ENCODE peak calls at places on chromosomes 4 and X, in seven cellular contexts. D is lower lobe of right lung, L is cardiac fibroblast, U is foreskin fibroblast, H is AG04449, W is left ventricle myocardium inferior, C is choroid plexus epithelial cell. M is an unnamed sample.

GRCh38 chrX:15674514-15674898 is 9.9 kb upstream of the CLTRN start:
- DNase-seq in D (peak), L (peak), U (peak), H (no peak), W (peak), C (peak), M (peak)

GRCh38 chr4:43238556-43238955 is 346.0 kb downstream of the GRXCR1 start:
- DNase-seq in D (no peak), L (no peak), U (no peak), H (no peak), W (no peak), C (no peak), M (no peak)

GRCh38 chr4:8618421-8618820 is 25.9 kb downstream of the CPZ start:
- DNase-seq in D (no peak), L (no peak), U (no peak), H (no peak), W (no peak), C (no peak), M (no peak)

GRCh38 chr4:86033171-86033570 is 326.7 kb downstream of the MAPK10 start:
- DNase-seq in D (peak), L (peak), U (peak), H (no peak), W (peak), C (peak), M (peak)

GRCh38 chr4:109576462-109576861 is 16.4 kb downstream of the MCUB start:
- DNase-seq in D (no peak), L (peak), U (peak), H (no peak), W (no peak), C (no peak), M (peak)

GRCh38 chr4:9999956-10000551 is 21.2 kb downstream of the SLC2A9 start:
- DNase-seq in D (no peak), L (peak), U (peak), H (no peak), W (no peak), C (peak), M (no peak)

GRCh38 chrX:130079824-130080406 is 30.4 kb downstream of the ELF4 start:
- DNase-seq in D (no peak), L (peak), U (peak), H (peak), W (no peak), C (peak), M (peak)

GRCh38 chr4:158541506-158541905 is 19.8 kb downstream of the RXFP1 start:
- DNase-seq in D (no peak), L (no peak), U (no peak), H (no peak), W (no peak), C (no peak), M (no peak)

GRCh38 chr4:165207431-165208321 is at the start of gene KLHL2:
- DNase-seq in D (peak), L (peak), U (peak), H (no peak), W (peak), C (peak), M (peak)

GRCh38 chr4:92969650-92970370 is 666.0 kb downstream of the GRID2 start:
- DNase-seq in D (no peak), L (peak), U (peak), H (peak), W (no peak), C (peak), M (peak)

GRCh38 chr4:22987861-22988260 is 295.1 kb downstream of the GBA3 start:
- DNase-seq in D (no peak), L (peak), U (peak), H (peak), W (no peak), C (no peak), M (peak)

GRCh38 chrX:56793533-56794320 is 64.7 kb downstream of the NBDY start:
- DNase-seq in D (no peak), L (peak), U (peak), H (no peak), W (no peak), C (no peak), M (no peak)

GRCh38 chr4:126267689-126268088 is 952.9 kb downstream of the FAT4 start:
- DNase-seq in D (no peak), L (peak), U (peak), H (peak), W (no peak), C (peak), M (peak)

GRCh38 chrX:70592091-70592490 is 147.5 kb downstream of the DLG3 start:
- DNase-seq in D (no peak), L (peak), U (peak), H (peak), W (no peak), C (peak), M (peak)

GRCh38 chr4:76977731-76978350 is 28.3 kb downstream of the SEPTIN11 start:
- DNase-seq in D (no peak), L (peak), U (peak), H (no peak), W (no peak), C (peak), M (peak)

GRCh38 chrX:55624403-55624802 is 1.2 kb downstream of the FOXR2 start:
- DNase-seq in D (no peak), L (no peak), U (no peak), H (no peak), W (no peak), C (no peak), M (no peak)

GRCh38 chr4:47528651-47529050 is 43.6 kb downstream of the ATP10D start:
- DNase-seq in D (no peak), L (peak), U (peak), H (peak), W (no peak), C (peak), M (peak)

GRCh38 chrX:18389968-18390367 is 35.4 kb upstream of the CDKL5 start:
- DNase-seq in D (no peak), L (no peak), U (no peak), H (no peak), W (no peak), C (no peak), M (no peak)

GRCh38 chr4:17817027-17817426 is 6.2 kb downstream of the NCAPG start:
- DNase-seq in D (no peak), L (peak), U (peak), H (peak), W (no peak), C (peak), M (peak)

GRCh38 chrX:68842781-68843581 is 14.2 kb downstream of the EFNB1 start:
- DNase-seq in D (peak), L (no peak), U (no peak), H (no peak), W (peak), C (peak), M (no peak)

GRCh38 chr4:39636786-39637185 is 1.9 kb downstream of the SMIM14 start:
- DNase-seq in D (no peak), L (peak), U (peak), H (no peak), W (no peak), C (peak), M (peak)

GRCh38 chrX:116267511-116268040 is 97.0 kb downstream of the AGTR2 start:
- DNase-seq in D (no peak), L (no peak), U (no peak), H (no peak), W (no peak), C (no peak), M (no peak)

GRCh38 chr4:138645289-138645688 is 370.3 kb upstream of the NOCT start:
- DNase-seq in D (no peak), L (peak), U (peak), H (no peak), W (no peak), C (peak), M (no peak)

GRCh38 chr4:159175165-159175988 is 72.5 kb downstream of the RAPGEF2 start:
- DNase-seq in D (peak), L (peak), U (peak), H (peak), W (peak), C (peak), M (peak)

GRCh38 chrX:153688900-153689590 is 1.3 kb downstream of the SLC6A8 start:
- DNase-seq in D (no peak), L (peak), U (peak), H (no peak), W (peak), C (no peak), M (peak)

GRCh38 chr4:1723131-1723801 is 1.9 kb downstream of the TACC3 start:
- DNase-seq in D (peak), L (no peak), U (no peak), H (no peak), W (no peak), C (no peak), M (no peak)

GRCh38 chr4:69881173-69881773 is 21.3 kb upstream of the SULT1E1 start:
- DNase-seq in D (no peak), L (peak), U (peak), H (no peak), W (no peak), C (peak), M (peak)

GRCh38 chr4:40915318-40916217 is 165.8 kb downstream of the NSUN7 start:
- DNase-seq in D (no peak), L (peak), U (no peak), H (peak), W (no peak), C (no peak), M (peak)

GRCh38 chr4:40918330-40918729 is 168.6 kb downstream of the NSUN7 start:
- DNase-seq in D (no peak), L (peak), U (peak), H (peak), W (peak), C (peak), M (peak)

GRCh38 chr4:40916218-40916555 is 166.4 kb downstream of the NSUN7 start:
- DNase-seq in D (no peak), L (peak), U (peak), H (peak), W (no peak), C (peak), M (peak)

GRCh38 chr4:40912455-40913055 is 162.8 kb downstream of the NSUN7 start:
- DNase-seq in D (no peak), L (peak), U (peak), H (peak), W (no peak), C (peak), M (peak)

GRCh38 chr4:40916880-40917279 is 167.1 kb downstream of the NSUN7 start:
- DNase-seq in D (peak), L (peak), U (no peak), H (no peak), W (peak), C (peak), M (peak)
- TF ChIP-seq CTCF in D (peak), L (peak), U (peak), H (no peak), W (peak), C (peak), M (peak)

DNA sequence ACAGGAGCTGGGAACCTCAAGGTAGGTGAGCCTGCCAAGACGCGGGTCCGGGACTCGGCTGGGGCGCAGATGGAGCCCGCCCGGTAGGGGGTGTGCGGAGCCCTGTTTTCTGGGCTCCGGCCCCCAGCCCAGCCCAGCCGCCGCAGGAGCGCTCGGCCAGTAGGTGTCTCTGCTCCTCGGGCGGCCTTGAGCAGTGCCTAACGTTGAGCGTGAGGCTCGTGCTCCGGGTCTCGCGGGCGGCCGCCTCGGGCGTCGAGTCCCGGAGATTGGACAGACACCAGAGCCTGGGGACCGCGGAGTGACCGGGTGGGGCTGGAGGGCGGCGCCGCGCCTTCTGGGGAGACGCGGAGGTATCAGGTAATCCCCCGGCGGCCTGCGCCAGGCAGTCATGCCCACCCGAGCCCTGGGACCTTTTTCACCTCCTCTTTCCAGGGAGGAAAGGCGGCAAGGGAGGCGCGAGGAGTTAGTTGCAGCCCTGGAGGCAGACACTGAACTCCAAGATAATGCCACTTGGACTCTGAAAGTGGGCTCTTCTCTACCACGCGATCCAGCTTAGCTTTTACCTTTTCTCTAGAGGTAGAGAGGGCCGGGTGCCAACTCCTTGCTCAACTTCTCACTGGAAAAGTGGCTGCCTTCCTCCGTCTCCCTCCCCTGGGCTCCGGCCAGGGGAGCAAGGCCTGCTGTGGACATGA is 14.5 kb upstream of the FGG start:
- DNase-seq in D (peak), L (peak), U (peak), H (no peak), W (peak), C (peak), M (peak)
- H3K4me3 ChIP-seq in D (peak), L (peak), U (peak), H (peak), W (peak), C (peak), M (peak)

GRCh38 chr4:116357758-116358157 is 727.6 kb downstream of the TRAM1L1 start:
- DNase-seq in D (peak), L (peak), U (no peak), H (no peak), W (no peak), C (peak), M (no peak)

GRCh38 chr4:116361782-116362181 is 723.6 kb downstream of the TRAM1L1 start:
- DNase-seq in D (no peak), L (no peak), U (no peak), H (no peak), W (no peak), C (no peak), M (no peak)

GRCh38 chr4:116362603-116363002 is 722.8 kb downstream of the TRAM1L1 start:
- DNase-seq in D (no peak), L (no peak), U (no peak), H (no peak), W (no peak), C (no peak), M (no peak)

GRCh38 chr4:116358633-116359222 is 726.6 kb downstream of the TRAM1L1 start:
- DNase-seq in D (peak), L (peak), U (peak), H (no peak), W (no peak), C (peak), M (peak)
- TF ChIP-seq CTCF in D (peak), L (peak), U (peak), H (peak), W (peak), C (peak), M (peak)

DNA sequence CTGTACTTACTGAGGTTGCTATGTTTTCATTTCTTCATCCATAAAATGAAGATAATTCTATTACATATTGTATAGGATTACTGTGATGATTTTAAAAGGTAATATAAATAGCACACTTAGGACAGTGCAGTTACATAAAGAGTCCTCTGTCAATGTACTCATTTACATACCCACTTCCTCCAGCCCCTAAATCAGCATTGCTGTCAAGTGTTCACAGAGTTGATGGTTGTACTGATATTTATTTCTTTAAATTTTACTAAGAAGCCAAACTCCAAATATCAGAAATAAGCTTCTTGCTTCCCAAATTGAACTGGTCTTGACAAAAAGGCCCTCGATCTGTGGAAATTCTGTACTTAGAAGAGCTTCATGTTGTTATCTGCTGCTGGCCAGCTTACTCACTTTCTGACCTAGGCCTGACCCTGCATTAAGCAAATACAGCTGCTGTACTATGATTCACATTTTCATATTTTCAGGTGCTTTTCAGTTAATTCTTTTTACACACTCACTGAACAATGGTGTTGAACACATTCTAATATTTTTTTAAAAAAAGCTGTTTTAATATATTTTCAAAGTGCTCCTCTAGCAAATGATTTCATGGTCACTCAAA is 259.6 kb downstream of the UNC5C start:
- DNase-seq in D (no peak), L (peak), U (no peak), H (no peak), W (no peak), C (peak), M (peak)
- H3K4me3 ChIP-seq in D (no peak), L (no peak), U (no peak), H (no peak), W (no peak), C (no peak), M (no peak)

DNA sequence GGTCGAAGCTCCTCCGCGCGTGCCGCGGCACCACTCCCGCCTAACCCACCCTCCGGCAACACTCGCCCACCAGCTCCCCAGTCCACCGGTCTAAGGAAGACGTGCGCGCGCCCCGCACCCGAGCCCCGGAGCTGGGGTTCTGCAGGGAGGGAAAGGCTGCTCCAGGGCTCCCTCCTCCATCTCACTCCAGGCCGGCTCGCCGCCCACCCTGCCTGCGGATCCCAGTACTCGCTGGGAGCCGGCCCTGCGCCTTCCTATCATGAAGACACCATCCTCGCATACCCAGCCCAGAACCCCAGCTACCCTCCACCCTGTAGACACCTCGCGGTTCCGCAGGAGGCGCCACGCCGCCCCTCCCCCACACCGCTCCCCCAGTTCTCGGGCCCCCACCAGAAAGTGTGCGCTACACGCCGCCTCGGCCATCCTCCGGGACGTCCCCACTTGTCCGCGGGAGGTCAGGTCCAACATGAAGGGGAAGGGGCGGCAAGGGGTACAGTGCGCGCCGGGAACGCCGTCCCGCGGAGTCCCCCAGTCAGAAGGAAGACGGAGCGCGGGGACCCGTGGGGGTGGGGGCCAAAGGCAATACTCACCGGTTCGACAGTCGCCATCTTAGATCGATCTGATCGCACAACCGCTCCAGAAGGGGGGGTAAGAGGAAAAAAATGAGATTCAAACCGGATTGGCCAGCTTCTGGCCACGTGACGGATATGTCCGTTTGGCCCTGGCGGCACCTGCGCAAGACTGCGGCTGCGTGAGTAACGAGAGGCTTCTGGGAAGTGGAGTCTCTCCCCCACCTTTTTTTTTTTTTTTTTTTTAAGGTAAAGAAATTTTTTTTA is at the start of gene EIF4E:
- DNase-seq in D (peak), L (peak), U (peak), H (peak), W (peak), C (peak), M (peak)
- TF ChIP-seq CTCF in D (no peak), L (peak), U (no peak), H (peak), W (no peak), C (peak), M (peak)

GRCh38 chrX:53048169-53049126 is at the start of gene GPR173:
- DNase-seq in D (peak), L (peak), U (peak), H (no peak), W (peak), C (peak), M (peak)

GRCh38 chrX:53045002-53045401 is 3.6 kb upstream of the GPR173 start:
- DNase-seq in D (no peak), L (no peak), U (no peak), H (no peak), W (no peak), C (no peak), M (no peak)

GRCh38 chrX:53047228-53047627 is 1.4 kb upstream of the GPR173 start:
- DNase-seq in D (no peak), L (peak), U (peak), H (no peak), W (no peak), C (no peak), M (no peak)

GRCh38 chrX:53050841-53051240 is 2.3 kb downstream of the GPR173 start:
- DNase-seq in D (no peak), L (no peak), U (peak), H (no peak), W (no peak), C (no peak), M (no peak)

DNA sequence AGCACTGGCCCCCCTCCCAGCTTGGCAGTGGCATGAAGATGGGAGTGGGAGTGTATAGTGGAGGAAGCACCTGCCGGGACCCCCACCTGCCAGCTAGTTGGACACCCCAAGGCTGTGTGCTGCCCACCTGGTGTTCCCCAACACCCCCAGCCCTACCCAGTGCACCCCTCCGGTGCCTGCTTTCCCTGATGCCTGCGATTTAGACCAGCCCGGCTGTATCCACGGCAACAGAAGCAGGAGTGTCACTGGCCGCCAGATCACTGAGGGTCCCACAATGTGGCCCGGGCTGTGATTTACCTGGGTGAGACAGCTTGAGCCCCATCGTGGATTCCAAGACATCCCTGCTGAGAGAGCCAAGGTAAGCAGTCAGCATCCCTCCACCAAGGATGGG is 533 bp downstream of the GPR173 start:
- DNase-seq in D (no peak), L (no peak), U (peak), H (no peak), W (no peak), C (no peak), M (no peak)
- H3K4me3 ChIP-seq in D (peak), L (peak), U (peak), H (peak), W (peak), C (peak), M (peak)

M was measured in fibroblast of villous mesenchyme.